ENCODE peak calls at places on chromosomes 4 and X, in four cellular contexts. One of them, this sample, is unnamed.

GRCh38 chr4:74311696-74312313 is 3.5 kb downstream of the EPGN start:
- DNase-seq in heart right ventricle: no peak
- DNase-seq in BJ: no peak
- DNase-seq in fibroblast of lung: peak
- DNase-seq in this sample: peak

GRCh38 chr4:40547446-40548132 is 82.1 kb downstream of the RBM47 start:
- DNase-seq in heart right ventricle: no peak
- DNase-seq in BJ: no peak
- DNase-seq in fibroblast of lung: peak
- DNase-seq in this sample: no peak

GRCh38 chr4:94409947-94410346 is 41.8 kb upstream of the PDLIM5 start:
- DNase-seq in heart right ventricle: no peak
- DNase-seq in BJ: no peak
- DNase-seq in fibroblast of lung: peak
- DNase-seq in this sample: peak

GRCh38 chrX:20718592-20718991 is 451.9 kb upstream of the RPS6KA3 start:
- DNase-seq in heart right ventricle: no peak
- DNase-seq in BJ: no peak
- DNase-seq in fibroblast of lung: no peak
- DNase-seq in this sample: no peak

GRCh38 chrX:1139101-1139500 is 73.3 kb downstream of the CRLF2 start:
- DNase-seq in heart right ventricle: no peak
- DNase-seq in BJ: no peak
- DNase-seq in fibroblast of lung: no peak
- DNase-seq in this sample: no peak

GRCh38 chrX:103310592-103311400 is at the start of gene BEX2:
- DNase-seq in heart right ventricle: peak
- DNase-seq in BJ: no peak
- DNase-seq in fibroblast of lung: peak
- DNase-seq in this sample: peak

GRCh38 chr4:8697826-8698225 is 105.3 kb downstream of the CPZ start:
- DNase-seq in heart right ventricle: no peak
- DNase-seq in BJ: no peak
- DNase-seq in fibroblast of lung: no peak
- DNase-seq in this sample: no peak

GRCh38 chr4:184312126-184312525 is 94.5 kb upstream of the ENPP6 start:
- DNase-seq in heart right ventricle: no peak
- DNase-seq in BJ: no peak
- DNase-seq in fibroblast of lung: no peak
- DNase-seq in this sample: no peak

GRCh38 chr4:102343964-102344519 is 1.2 kb downstream of the SLC39A8 start:
- DNase-seq in heart right ventricle: no peak
- DNase-seq in BJ: no peak
- DNase-seq in fibroblast of lung: peak
- DNase-seq in this sample: peak

GRCh38 chr4:2941138-2942036 is 21.8 kb downstream of the NOP14 start:
- DNase-seq in heart right ventricle: no peak
- DNase-seq in BJ: no peak
- DNase-seq in fibroblast of lung: no peak
- DNase-seq in this sample: no peak

GRCh38 chr4:51930557-51930956 is 87.6 kb downstream of the DCUN1D4 start:
- DNase-seq in heart right ventricle: no peak
- DNase-seq in BJ: no peak
- DNase-seq in fibroblast of lung: peak
- DNase-seq in this sample: peak

DNA sequence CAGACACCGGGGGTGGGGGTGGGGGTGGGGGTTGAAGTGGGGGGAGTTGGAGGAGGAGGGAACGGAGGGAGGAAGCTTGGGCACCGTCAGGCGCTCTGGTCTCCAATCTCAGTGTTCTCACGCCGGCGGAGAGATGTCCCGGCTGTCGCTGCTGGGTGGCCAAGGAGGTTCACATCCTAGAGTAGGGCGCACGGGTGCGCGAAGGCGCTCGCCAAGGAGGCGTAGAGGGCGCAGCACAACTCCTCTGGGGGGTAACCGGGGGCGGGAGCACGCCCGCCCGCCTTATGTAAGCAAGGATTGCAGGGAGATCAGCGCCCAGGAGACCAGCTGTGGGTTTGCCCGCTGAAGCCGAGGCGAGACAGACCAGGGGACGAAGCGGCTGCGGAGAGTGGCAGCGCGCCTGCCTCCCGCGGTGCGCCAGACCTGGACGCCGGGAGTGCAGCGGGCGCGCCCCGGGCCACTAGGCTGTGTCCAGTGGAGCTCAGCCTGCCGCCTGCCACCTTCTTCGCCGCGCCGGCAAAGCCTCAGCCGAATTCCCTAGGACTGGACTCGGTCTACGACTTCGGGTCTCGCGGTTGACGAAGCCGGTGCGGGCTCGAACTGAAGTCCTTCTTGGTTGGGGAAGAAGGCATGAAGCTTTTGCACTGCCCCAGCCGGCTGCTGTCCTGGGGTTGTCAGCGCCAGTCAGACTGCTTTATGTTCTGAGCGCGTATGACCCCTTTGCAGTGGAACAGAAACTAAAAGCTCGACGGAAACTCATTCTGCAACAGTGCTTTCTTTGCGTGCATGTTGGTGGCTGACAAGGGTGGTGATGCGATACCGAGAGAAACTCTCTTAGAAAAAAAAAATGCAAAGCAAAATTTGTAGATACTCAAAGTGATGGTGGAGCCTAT is 719 bp upstream of the UNC5C start:
- DNase-seq in heart right ventricle: peak
- DNase-seq in BJ: no peak
- DNase-seq in fibroblast of lung: peak
- DNase-seq in this sample: peak
- H3K4me3 ChIP-seq in heart right ventricle: peak
- H3K4me3 ChIP-seq in BJ: peak
- H3K4me3 ChIP-seq in fibroblast of lung: peak
- H3K4me3 ChIP-seq in this sample: peak

GRCh38 chr4:147056951-147057630 is 111.4 kb upstream of the TTC29 start:
- DNase-seq in heart right ventricle: no peak
- DNase-seq in BJ: no peak
- DNase-seq in fibroblast of lung: peak
- DNase-seq in this sample: peak
- H3K4me3 ChIP-seq in heart right ventricle: peak
- H3K4me3 ChIP-seq in BJ: peak
- H3K4me3 ChIP-seq in fibroblast of lung: peak
- H3K4me3 ChIP-seq in this sample: no peak

GRCh38 chr4:15233626-15234025 is 194.2 kb upstream of the C1QTNF7 start:
- DNase-seq in heart right ventricle: no peak
- DNase-seq in BJ: no peak
- DNase-seq in fibroblast of lung: peak
- DNase-seq in this sample: peak

GRCh38 chr4:15231265-15232091 is 196.4 kb upstream of the C1QTNF7 start:
- DNase-seq in heart right ventricle: peak
- DNase-seq in BJ: no peak
- DNase-seq in fibroblast of lung: peak
- DNase-seq in this sample: peak

GRCh38 chr4:15232725-15233597 is 194.9 kb upstream of the C1QTNF7 start:
- DNase-seq in heart right ventricle: no peak
- DNase-seq in BJ: no peak
- DNase-seq in fibroblast of lung: peak
- DNase-seq in this sample: peak

GRCh38 chr4:15234101-15234500 is 193.7 kb upstream of the C1QTNF7 start:
- DNase-seq in heart right ventricle: no peak
- DNase-seq in BJ: no peak
- DNase-seq in fibroblast of lung: peak
- DNase-seq in this sample: peak

DNA sequence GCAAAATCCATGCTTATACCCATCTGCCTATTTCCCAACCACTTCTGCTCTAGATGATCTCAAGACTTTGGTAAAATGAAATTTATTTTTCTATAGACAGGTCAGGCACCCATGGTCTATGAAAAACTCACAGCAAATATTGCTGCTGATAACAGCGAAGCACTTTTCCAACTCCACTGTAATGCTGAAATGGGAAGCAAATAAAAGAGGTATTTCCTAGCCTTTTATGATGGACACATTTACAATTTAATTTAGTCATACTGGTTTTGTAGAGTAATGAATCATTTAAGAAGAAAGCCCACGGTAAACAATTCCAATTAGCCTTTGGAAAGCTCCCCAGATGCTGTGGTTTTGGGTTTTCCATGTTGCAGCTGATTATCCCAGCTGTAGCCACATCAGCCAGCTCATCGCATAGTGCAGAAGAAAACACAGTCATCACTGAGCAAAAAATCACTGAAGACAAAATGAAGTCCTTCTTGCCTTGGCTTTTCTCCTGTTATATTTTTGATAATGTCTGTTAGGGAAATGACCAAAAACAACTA is 193.2 kb upstream of the C1QTNF7 start:
- DNase-seq in heart right ventricle: no peak
- DNase-seq in BJ: peak
- DNase-seq in fibroblast of lung: peak
- DNase-seq in this sample: peak
- H3K4me3 ChIP-seq in heart right ventricle: no peak
- H3K4me3 ChIP-seq in BJ: no peak
- H3K4me3 ChIP-seq in fibroblast of lung: no peak
- H3K4me3 ChIP-seq in this sample: no peak

GRCh38 chr4:76623217-76624060 is 188.4 kb downstream of the SHROOM3 start:
- DNase-seq in heart right ventricle: no peak
- DNase-seq in BJ: peak
- DNase-seq in fibroblast of lung: peak
- DNase-seq in this sample: no peak
- H3K4me3 ChIP-seq in heart right ventricle: no peak
- H3K4me3 ChIP-seq in BJ: no peak
- H3K4me3 ChIP-seq in fibroblast of lung: no peak
- H3K4me3 ChIP-seq in this sample: no peak

DNA sequence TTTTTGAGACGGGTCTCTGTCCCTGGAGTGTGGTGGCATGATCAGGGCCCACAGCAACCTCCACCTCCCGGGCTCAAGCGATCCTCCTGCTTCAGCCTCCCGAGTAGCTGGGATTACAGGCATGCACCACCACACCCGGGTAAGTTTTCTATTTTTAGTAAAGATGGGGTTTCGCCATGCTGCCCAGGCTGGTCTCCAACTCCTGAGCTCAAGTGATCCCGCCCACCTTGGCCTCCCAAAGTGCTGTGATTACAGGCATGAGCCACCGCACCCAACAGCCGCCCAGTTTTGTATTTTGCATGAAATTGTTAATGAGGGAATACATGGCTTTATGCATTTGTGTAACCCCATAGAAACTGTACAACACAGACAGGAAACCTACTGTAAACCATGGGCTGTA is 2.8 kb upstream of the ARHGAP4 start:
- DNase-seq in heart right ventricle: no peak
- DNase-seq in BJ: no peak
- DNase-seq in fibroblast of lung: no peak
- DNase-seq in this sample: no peak
- H3K4me3 ChIP-seq in heart right ventricle: peak
- H3K4me3 ChIP-seq in BJ: no peak
- H3K4me3 ChIP-seq in fibroblast of lung: no peak
- H3K4me3 ChIP-seq in this sample: no peak

DNA sequence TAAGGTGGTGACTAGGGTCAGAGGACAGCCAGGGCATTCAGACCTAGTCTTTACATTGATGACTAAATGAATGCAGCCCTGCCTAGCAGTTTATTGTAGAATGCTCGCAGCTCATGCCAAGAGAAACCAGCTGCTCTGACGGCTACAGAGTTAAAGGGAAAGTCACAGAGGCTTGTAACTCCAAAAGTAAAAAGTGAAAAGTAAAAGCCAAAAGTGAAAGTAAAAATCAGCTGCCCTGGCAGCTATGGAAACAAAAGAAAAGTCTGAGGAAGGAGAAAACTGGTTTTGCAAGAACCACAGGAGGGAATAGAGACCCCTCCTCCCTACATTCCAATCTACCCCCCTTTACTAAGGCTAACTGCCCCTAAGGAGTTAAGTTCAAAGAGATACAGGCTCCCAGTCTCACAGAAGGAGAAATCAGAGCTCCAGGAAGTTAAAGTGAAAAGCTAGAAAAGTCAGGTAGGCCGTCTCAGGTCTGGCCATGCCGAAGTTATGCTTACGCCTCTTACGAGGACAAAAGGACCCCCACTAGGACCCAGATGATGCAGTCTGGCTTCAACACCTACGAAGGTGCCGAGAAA is 6.0 kb downstream of the GAGE10 start:
- DNase-seq in heart right ventricle: no peak
- DNase-seq in BJ: no peak
- DNase-seq in fibroblast of lung: peak
- DNase-seq in this sample: peak
- H3K4me3 ChIP-seq in heart right ventricle: peak
- H3K4me3 ChIP-seq in BJ: peak
- H3K4me3 ChIP-seq in fibroblast of lung: peak
- H3K4me3 ChIP-seq in this sample: no peak

DNA sequence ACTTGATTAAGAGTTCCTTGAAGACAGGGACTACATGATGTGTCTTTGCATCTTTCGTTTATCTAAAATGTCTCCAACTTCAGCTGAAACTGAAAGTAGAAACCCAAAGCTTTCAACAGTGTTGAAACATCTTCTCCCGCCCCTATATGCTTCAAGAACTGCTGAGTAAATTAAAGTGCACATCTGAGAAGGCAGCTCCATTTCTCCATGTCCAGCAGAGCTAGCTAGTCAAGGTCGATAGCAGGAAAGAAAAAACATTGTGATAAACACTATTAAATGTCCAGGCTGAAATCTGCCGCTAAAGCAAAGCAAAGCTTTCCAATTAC is 185.6 kb upstream of the TBL1X start:
- DNase-seq in heart right ventricle: no peak
- DNase-seq in BJ: no peak
- DNase-seq in fibroblast of lung: no peak
- DNase-seq in this sample: peak
- H3K4me3 ChIP-seq in heart right ventricle: peak
- H3K4me3 ChIP-seq in BJ: peak
- H3K4me3 ChIP-seq in fibroblast of lung: peak
- H3K4me3 ChIP-seq in this sample: no peak

GRCh38 chr4:20017439-20017838 is 234.3 kb upstream of the SLIT2 start:
- DNase-seq in heart right ventricle: no peak
- DNase-seq in BJ: peak
- DNase-seq in fibroblast of lung: no peak
- DNase-seq in this sample: no peak

GRCh38 chr4:20017035-20017434 is 234.7 kb upstream of the SLIT2 start:
- DNase-seq in heart right ventricle: no peak
- DNase-seq in BJ: peak
- DNase-seq in fibroblast of lung: peak
- DNase-seq in this sample: peak

GRCh38 chr4:20022471-20022870 is 229.2 kb upstream of the SLIT2 start:
- DNase-seq in heart right ventricle: no peak
- DNase-seq in BJ: no peak
- DNase-seq in fibroblast of lung: no peak
- DNase-seq in this sample: no peak

GRCh38 chr4:20020049-20020448 is 231.7 kb upstream of the SLIT2 start:
- DNase-seq in heart right ventricle: no peak
- DNase-seq in BJ: no peak
- DNase-seq in fibroblast of lung: no peak
- DNase-seq in this sample: no peak

GRCh38 chr4:20019310-20020015 is 232.2 kb upstream of the SLIT2 start:
- DNase-seq in heart right ventricle: no peak
- DNase-seq in BJ: no peak
- DNase-seq in fibroblast of lung: peak
- DNase-seq in this sample: peak
- H3K4me3 ChIP-seq in heart right ventricle: no peak
- H3K4me3 ChIP-seq in BJ: no peak
- H3K4me3 ChIP-seq in fibroblast of lung: no peak
- H3K4me3 ChIP-seq in this sample: no peak